ENCODE peak calls at places on chromosome 18, in five cellular contexts. T is stimulated activated CD8-positive, alpha-beta memory T cell treated with anti-CD3 and anti-CD28 coated beads, Interleukin-2, amount 100 ng/mL, for 1 hour; X is stimulated activated CD4-positive, alpha-beta T cell treated with anti-CD3 and anti-CD28 coated beads, Interleukin-12 subunit alpha, Interleukin-12 subunit beta, amount 100 ng/mL, for 4 hours; S is fibroblast of pulmonary artery; Z is kidney. O is an unnamed sample.

GRCh38 chr18:57077786-57078552 is 68.9 kb upstream of the BOD1L2 start:
- DNase-seq in T (no peak), X (no peak), S (no peak), Z (no peak), O (no peak)

GRCh38 chr18:21004721-21005120 is 106.9 kb downstream of the ROCK1 start:
- DNase-seq in T (no peak), X (no peak), S (peak), Z (no peak), O (no peak)

GRCh38 chr18:74806700-74807416 is 209.2 kb downstream of the ZNF407 start:
- DNase-seq in T (no peak), X (no peak), S (peak), Z (no peak), O (no peak)

GRCh38 chr18:54904521-54904920 is 54.7 kb downstream of the CCDC68 start:
- DNase-seq in T (no peak), X (no peak), S (no peak), Z (no peak), O (no peak)

GRCh38 chr18:72993245-72993644 is 125.5 kb upstream of the NETO1 start:
- DNase-seq in T (no peak), X (no peak), S (no peak), Z (no peak), O (no peak)

GRCh38 chr18:57210101-57210661 is 63.3 kb downstream of the BOD1L2 start:
- DNase-seq in T (no peak), X (no peak), S (peak), Z (peak), O (no peak)

GRCh38 chr18:79962835-79963657 is 1.4 kb upstream of the HSBP1L1 start:
- DNase-seq in T (no peak), X (no peak), S (no peak), Z (no peak), O (no peak)

GRCh38 chr18:25230658-25231326 is 121.2 kb downstream of the ZNF521 start:
- DNase-seq in T (no peak), X (no peak), S (peak), Z (peak), O (no peak)

GRCh38 chr18:58290059-58290747 is 246.2 kb downstream of the NEDD4L start:
- DNase-seq in T (no peak), X (no peak), S (peak), Z (no peak), O (no peak)